ENCODE peak calls at places on chromosomes 16 and 17, in seven cellular contexts. Q is ELR; D is nephron progenitor cell; L is stimulated activated CD8-positive, alpha-beta memory T cell treated with anti-CD3 and anti-CD28 coated beads, Interleukin-4, amount 100 ng/mL, for 1 hour; B is D341Med; W is NCI-H345; C is C1 segment of cervical spinal cord. R is an unnamed sample.

GRCh38 chr17:57527437-57528083 is 217.5 kb downstream of the CCDC182 start:
- DNase-seq in Q (no peak), D (no peak), L (no peak), B (no peak), W (no peak), C (no peak), R (no peak)

GRCh38 chr16:931651-932500 is 38.9 kb downstream of the LMF1 start:
- DNase-seq in Q (no peak), D (no peak), L (no peak), B (no peak), W (no peak), C (no peak), R (peak)

GRCh38 chr17:32486091-32486700 is 597 bp upstream of the CDK5R1 start:
- DNase-seq in Q (peak), D (peak), L (no peak), B (peak), W (peak), C (peak), R (peak)

GRCh38 chr17:77728022-77728671 is 230.4 kb upstream of the TNRC6C start:
- DNase-seq in Q (peak), D (no peak), L (no peak), B (peak), W (peak), C (no peak), R (peak)

GRCh38 chr16:17149904-17150483 is 320.8 kb downstream of the XYLT1 start:
- DNase-seq in Q (no peak), D (peak), L (no peak), B (no peak), W (no peak), C (no peak), R (peak)

GRCh38 chr16:30660424-30661251 is 2.4 kb downstream of the FBRS start:
- DNase-seq in Q (peak), D (no peak), L (peak), B (no peak), W (no peak), C (no peak), R (no peak)

GRCh38 chr17:55266051-55266957 is 1.5 kb downstream of the HLF start:
- DNase-seq in Q (no peak), D (peak), L (no peak), B (no peak), W (no peak), C (no peak), R (peak)

GRCh38 chr16:1102921-1103648 is 7.0 kb upstream of the C1QTNF8 start:
- DNase-seq in Q (peak), D (peak), L (peak), B (peak), W (peak), C (peak), R (peak)

GRCh38 chr16:25311950-25312349 is 54.3 kb upstream of the ZKSCAN2 start:
- DNase-seq in Q (no peak), D (no peak), L (no peak), B (no peak), W (no peak), C (no peak), R (no peak)

GRCh38 chr16:65621640-65622039 is 499.8 kb upstream of the CDH11 start:
- DNase-seq in Q (no peak), D (no peak), L (no peak), B (no peak), W (peak), C (no peak), R (no peak)

GRCh38 chr17:40598021-40598927 is 33.0 kb upstream of the CCR7 start:
- DNase-seq in Q (no peak), D (no peak), L (no peak), B (no peak), W (no peak), C (no peak), R (no peak)

GRCh38 chr17:56593073-56593740 is at the start of gene NOG:
- DNase-seq in Q (peak), D (peak), L (no peak), B (peak), W (peak), C (peak), R (peak)

GRCh38 chr16:58020628-58021521 is 4.7 kb upstream of the MMP15 start:
- DNase-seq in Q (peak), D (peak), L (no peak), B (peak), W (peak), C (no peak), R (peak)

GRCh38 chr17:13957636-13958035 is 111.7 kb upstream of the COX10 start:
- DNase-seq in Q (no peak), D (no peak), L (no peak), B (no peak), W (no peak), C (no peak), R (no peak)

GRCh38 chr17:54172654-54173316 is 350.1 kb downstream of the KIF2B start:
- DNase-seq in Q (peak), D (peak), L (no peak), B (peak), W (no peak), C (no peak), R (peak)

GRCh38 chr17:2157081-2157480 is 102.2 kb downstream of the HIC1 start:
- DNase-seq in Q (peak), D (no peak), L (no peak), B (no peak), W (no peak), C (no peak), R (no peak)

GRCh38 chr17:78131172-78132085 is 858 bp downstream of the TMC8 start:
- DNase-seq in Q (no peak), D (no peak), L (no peak), B (peak), W (peak), C (no peak), R (no peak)

GRCh38 chr16:2520097-2520783 is at the start of gene AMDHD2:
- DNase-seq in Q (peak), D (peak), L (peak), B (peak), W (peak), C (peak), R (peak)

GRCh38 chr17:9132944-9133610 is 111.8 kb downstream of the NTN1 start:
- DNase-seq in Q (no peak), D (no peak), L (no peak), B (no peak), W (no peak), C (no peak), R (no peak)

GRCh38 chr17:56206351-56206750 is 53.1 kb downstream of the ANKFN1 start:
- DNase-seq in Q (no peak), D (no peak), L (no peak), B (no peak), W (no peak), C (no peak), R (no peak)

GRCh38 chr16:28609631-28610594 is at the start of gene SULT1A1:
- DNase-seq in Q (no peak), D (peak), L (no peak), B (peak), W (no peak), C (no peak), R (peak)

GRCh38 chr16:4317471-4318170 is 1.8 kb downstream of the GLIS2 start:
- DNase-seq in Q (no peak), D (peak), L (no peak), B (no peak), W (no peak), C (no peak), R (no peak)

GRCh38 chr16:71693168-71693567 is 31.3 kb downstream of the PHLPP2 start:
- DNase-seq in Q (no peak), D (no peak), L (no peak), B (no peak), W (no peak), C (no peak), R (no peak)

GRCh38 chr17:72539981-72540897 is 419.4 kb downstream of the SOX9 start:
- DNase-seq in Q (peak), D (peak), L (no peak), B (peak), W (peak), C (peak), R (peak)

GRCh38 chr16:54031107-54031760 is 255.4 kb downstream of the IRX3 start:
- DNase-seq in Q (peak), D (no peak), L (no peak), B (no peak), W (no peak), C (no peak), R (no peak)

GRCh38 chr17:43430936-43431649 is 32.3 kb downstream of the ARL4D start:
- DNase-seq in Q (no peak), D (no peak), L (no peak), B (no peak), W (no peak), C (no peak), R (no peak)

GRCh38 chr17:5629133-5629532 is 44.8 kb upstream of the NLRP1 start:
- DNase-seq in Q (peak), D (no peak), L (no peak), B (no peak), W (peak), C (no peak), R (no peak)

GRCh38 chr17:39582658-39583057 is 25.1 kb downstream of the NEUROD2 start:
- DNase-seq in Q (no peak), D (no peak), L (no peak), B (no peak), W (no peak), C (no peak), R (no peak)